ENCODE peak calls at places on chromosomes 4 and X, in four cellular contexts. L, H, F and K are unnamed samples.

GRCh38 chr4:37662861-37663390 is 23.2 kb downstream of the RELL1 start:
- DNase-seq in L (peak), F (peak), H (no peak), K (no peak)

GRCh38 chr4:92251711-92252110 is 52.1 kb upstream of the GRID2 start:
- DNase-seq in L (no peak), F (no peak), H (no peak), K (no peak)

GRCh38 chrX:41734530-41734929 is 10.5 kb downstream of the GPR82 start:
- DNase-seq in F (no peak), H (peak), L (no peak), K (no peak)

GRCh38 chrX:121062289-121062688 is 14.9 kb downstream of the GLUD2 start:
- DNase-seq in H (no peak), F (no peak), L (no peak), K (no peak)

GRCh38 chrX:114583646-114584433 is at the start of gene HTR2C:
- DNase-seq in F (no peak), H (no peak), L (no peak), K (no peak)

GRCh38 chr4:7988437-7988836 is 48.8 kb upstream of the AFAP1 start:
- DNase-seq in F (peak), H (peak), L (no peak), K (no peak)

GRCh38 chrX:29687687-29688086 is 527.7 kb upstream of the MAGEB2 start:
- DNase-seq in F (peak), L (no peak), H (peak), K (no peak)

GRCh38 chrX:131402124-131402811 is 113.2 kb upstream of the IGSF1 start:
- DNase-seq in F (no peak), L (no peak), H (no peak), K (no peak)

GRCh38 chrX:23035493-23035892 is 35.7 kb downstream of the DDX53 start:
- DNase-seq in F (no peak), L (no peak), H (no peak), K (no peak)

GRCh38 chrX:102659790-102660757 is 8.8 kb downstream of the GPRASP1 start:
- DNase-seq in F (peak), H (peak), L (peak), K (peak)

GRCh38 chrX:56729152-56729557 is at the start of gene NBDY:
- DNase-seq in L (peak), F (peak), H (peak), K (peak)

GRCh38 chrX:106035064-106035463 is 3.5 kb downstream of the SERPINA7 start:
- DNase-seq in F (no peak), H (no peak), L (no peak), K (no peak)

GRCh38 chr4:150323551-150324325 is 245.5 kb downstream of the DCLK2 start:
- DNase-seq in H (no peak), F (no peak), L (no peak), K (no peak)

GRCh38 chr4:125198916-125199315 is 115.8 kb upstream of the FAT4 start:
- DNase-seq in F (peak), L (no peak), H (peak), K (no peak)

GRCh38 chr4:2258091-2259035 is 3.5 kb downstream of the MXD4 start:
- DNase-seq in F (no peak), H (no peak), L (no peak), K (no peak)

GRCh38 chrX:85084770-85085393 is 81.2 kb downstream of the APOOL start:
- DNase-seq in L (no peak), F (peak), H (peak), K (no peak)

GRCh38 chr4:101157415-101158135 is 189.8 kb downstream of the PPP3CA start:
- DNase-seq in L (no peak), H (peak), F (peak), K (no peak)

GRCh38 chr4:41142356-41142755 is 72.0 kb downstream of the APBB2 start:
- DNase-seq in L (no peak), H (peak), F (no peak), K (no peak)

GRCh38 chr4:8774071-8774470 is 97.6 kb downstream of the HMX1 start:
- DNase-seq in L (no peak), F (no peak), H (no peak), K (no peak)

GRCh38 chr4:86963697-86964096 is 28.9 kb downstream of the AFF1 start:
- DNase-seq in F (peak), L (no peak), H (peak), K (no peak)

GRCh38 chr4:86960557-86960959 is 25.7 kb downstream of the AFF1 start:
- DNase-seq in H (peak), F (no peak), L (no peak), K (no peak)

GRCh38 chr4:86959588-86960500 is 25.0 kb downstream of the AFF1 start:
- DNase-seq in H (no peak), F (no peak), L (no peak), K (no peak)

GRCh38 chr4:86961103-86961502 is 26.3 kb downstream of the AFF1 start:
- DNase-seq in L (no peak), F (no peak), H (no peak), K (no peak)

DNA sequence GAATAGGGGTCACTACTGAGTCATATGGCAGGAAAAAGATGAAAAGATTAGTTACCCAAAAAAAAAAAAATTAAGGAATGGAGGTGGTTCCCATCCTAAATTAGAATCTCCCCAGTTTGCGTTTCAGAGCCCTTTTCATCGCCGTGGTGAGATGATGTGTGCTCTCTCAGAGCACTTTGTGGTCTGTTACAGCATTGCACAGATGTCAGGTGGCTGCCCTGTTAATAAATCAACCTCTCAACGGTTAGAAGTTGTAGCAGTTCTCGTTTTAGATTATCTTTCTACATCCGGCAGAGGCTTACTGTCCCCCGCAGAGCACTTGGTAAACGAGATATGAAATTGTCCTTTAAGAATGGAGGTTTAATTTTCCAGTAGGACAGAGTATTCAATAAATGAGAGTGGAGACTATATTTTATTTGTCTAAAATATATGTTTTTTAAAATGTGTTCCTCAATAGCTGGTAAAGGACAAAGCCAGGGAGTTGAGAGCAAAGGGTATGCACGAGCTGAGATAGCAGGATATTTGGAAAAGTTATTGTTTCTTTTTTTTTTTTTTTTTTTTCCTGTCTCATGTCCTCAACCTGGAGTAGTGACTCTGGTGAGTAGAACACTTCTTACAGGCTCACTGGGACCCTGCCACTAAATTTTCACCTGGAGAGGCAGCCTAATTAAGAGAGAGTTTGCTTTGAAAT is 26.9 kb downstream of the AFF1 start:
- DNase-seq in L (no peak), F (peak), H (peak), K (no peak)
- H3K27ac ChIP-seq in L (peak), F (no peak), H (no peak), K (no peak)

DNA sequence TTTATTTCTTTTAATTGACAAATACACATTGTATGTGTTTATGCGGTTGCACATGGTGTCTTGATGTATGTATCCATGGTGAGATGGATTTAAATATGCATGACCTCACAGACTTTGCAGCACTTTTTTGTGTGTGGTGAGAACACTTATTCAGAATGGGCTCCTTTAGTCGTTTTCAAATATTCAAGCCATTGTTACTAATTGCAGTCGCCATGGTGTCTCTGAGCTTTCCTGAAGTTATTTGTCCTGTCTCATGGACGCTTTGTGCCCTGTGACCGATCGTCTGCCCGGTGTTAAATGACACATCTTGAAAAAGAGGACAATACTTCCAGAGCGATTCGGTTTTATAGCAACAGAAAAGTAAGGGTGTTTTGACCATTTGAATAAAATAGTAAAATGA is 14.4 kb downstream of the CD99 start:
- DNase-seq in H (peak), L (no peak), F (no peak), K (no peak)
- H3K27ac ChIP-seq in H (peak), L (peak), F (peak), K (no peak)

GRCh38 chr4:147747787-147748454 is 16.0 kb downstream of the ARHGAP10 start:
- DNase-seq in L (no peak), F (no peak), H (no peak), K (no peak)
- H3K27ac ChIP-seq in L (peak), F (no peak), H (no peak), K (no peak)

GRCh38 chrX:17563076-17563475 is 174.2 kb upstream of the SCML1 start:
- DNase-seq in H (no peak), L (no peak), F (no peak), K (no peak)

GRCh38 chrX:17563515-17563914 is 173.8 kb upstream of the SCML1 start:
- DNase-seq in L (no peak), F (peak), H (no peak), K (no peak)

GRCh38 chrX:17564689-17565409 is 172.4 kb upstream of the SCML1 start:
- DNase-seq in H (peak), F (peak), L (peak), K (no peak)

GRCh38 chrX:17560385-17560784 is 176.9 kb upstream of the SCML1 start:
- DNase-seq in L (no peak), F (no peak), H (no peak), K (no peak)

GRCh38 chrX:17559728-17560379 is 177.4 kb upstream of the SCML1 start:
- DNase-seq in F (peak), L (no peak), H (peak), K (no peak)
- H3K27ac ChIP-seq in F (peak), L (no peak), H (peak), K (no peak)

GRCh38 chr4:147754037-147754445 is 22.2 kb downstream of the ARHGAP10 start:
- DNase-seq in F (peak), H (peak), L (no peak), K (no peak)
- H3K27ac ChIP-seq in F (peak), H (peak), L (peak), K (no peak)

DNA sequence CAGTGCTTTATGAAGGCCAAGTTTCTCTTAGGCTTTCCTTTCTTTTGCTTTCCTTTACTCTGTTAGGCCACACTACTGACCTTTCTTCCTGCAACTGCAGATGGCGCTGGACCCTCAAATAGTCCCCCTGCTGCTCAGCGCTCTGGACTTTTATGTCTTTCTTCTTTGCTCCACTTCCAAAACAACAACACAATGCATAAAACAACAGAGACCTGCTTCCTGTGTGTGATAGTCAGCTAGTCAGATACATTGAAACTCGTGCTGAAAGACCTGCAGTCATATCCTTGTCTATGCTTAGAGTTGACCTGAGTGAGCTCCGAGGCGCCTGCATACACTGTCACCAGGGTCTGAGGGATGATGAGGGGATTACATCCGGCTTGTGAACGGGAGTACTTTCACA is 108.9 kb upstream of the TEX13D start:
- DNase-seq in H (no peak), L (no peak), F (no peak), K (no peak)
- H3K27ac ChIP-seq in H (no peak), L (no peak), F (no peak), K (no peak)

GRCh38 chrX:7060444-7060843 is 87.1 kb upstream of the STS start:
- DNase-seq in F (no peak), H (no peak), L (no peak), K (no peak)

GRCh38 chrX:7062912-7063311 is 84.6 kb upstream of the STS start:
- DNase-seq in L (no peak), H (no peak), F (no peak), K (no peak)

GRCh38 chrX:7061429-7061828 is 86.1 kb upstream of the STS start:
- DNase-seq in L (no peak), H (no peak), F (no peak), K (no peak)

GRCh38 chrX:7062276-7062675 is 85.2 kb upstream of the STS start:
- DNase-seq in F (peak), L (no peak), H (no peak), K (no peak)

DNA sequence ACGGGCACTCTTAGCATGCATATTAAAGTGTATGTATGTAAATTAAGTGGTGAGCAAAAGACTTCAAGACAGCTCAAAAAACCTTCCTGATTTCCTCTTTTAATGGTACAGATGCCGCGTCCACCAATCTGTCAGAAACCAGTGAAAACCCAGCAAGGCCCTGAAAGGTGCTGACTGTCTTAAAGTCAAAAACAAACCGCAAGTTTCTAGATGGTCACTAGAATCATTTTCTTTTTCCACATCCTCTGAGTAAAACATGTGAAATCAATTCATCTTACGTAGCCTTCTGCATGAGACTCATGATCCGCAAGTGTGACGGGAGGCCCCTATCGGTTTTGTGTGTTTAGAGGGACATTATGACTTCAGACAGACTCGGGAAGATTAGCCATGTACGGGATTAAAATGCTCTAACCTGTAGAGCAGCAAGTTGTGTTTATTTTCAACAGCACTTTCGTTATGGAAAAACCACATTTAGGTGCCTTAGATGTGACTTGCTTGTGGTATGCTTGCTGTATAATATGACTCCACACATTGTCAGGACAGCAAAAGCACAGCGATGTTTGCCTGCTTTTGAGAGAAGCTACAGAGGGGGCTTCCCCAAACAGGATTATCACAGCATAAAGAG is 88.2 kb upstream of the STS start:
- DNase-seq in H (no peak), F (no peak), L (no peak), K (no peak)
- H3K27ac ChIP-seq in H (no peak), F (no peak), L (no peak), K (no peak)

GRCh38 chr4:118281611-118282442 is 71.0 kb downstream of the PRSS12 start:
- DNase-seq in L (no peak), F (peak), H (peak), K (no peak)
- H3K27ac ChIP-seq in L (no peak), F (peak), H (peak), K (no peak)

DNA sequence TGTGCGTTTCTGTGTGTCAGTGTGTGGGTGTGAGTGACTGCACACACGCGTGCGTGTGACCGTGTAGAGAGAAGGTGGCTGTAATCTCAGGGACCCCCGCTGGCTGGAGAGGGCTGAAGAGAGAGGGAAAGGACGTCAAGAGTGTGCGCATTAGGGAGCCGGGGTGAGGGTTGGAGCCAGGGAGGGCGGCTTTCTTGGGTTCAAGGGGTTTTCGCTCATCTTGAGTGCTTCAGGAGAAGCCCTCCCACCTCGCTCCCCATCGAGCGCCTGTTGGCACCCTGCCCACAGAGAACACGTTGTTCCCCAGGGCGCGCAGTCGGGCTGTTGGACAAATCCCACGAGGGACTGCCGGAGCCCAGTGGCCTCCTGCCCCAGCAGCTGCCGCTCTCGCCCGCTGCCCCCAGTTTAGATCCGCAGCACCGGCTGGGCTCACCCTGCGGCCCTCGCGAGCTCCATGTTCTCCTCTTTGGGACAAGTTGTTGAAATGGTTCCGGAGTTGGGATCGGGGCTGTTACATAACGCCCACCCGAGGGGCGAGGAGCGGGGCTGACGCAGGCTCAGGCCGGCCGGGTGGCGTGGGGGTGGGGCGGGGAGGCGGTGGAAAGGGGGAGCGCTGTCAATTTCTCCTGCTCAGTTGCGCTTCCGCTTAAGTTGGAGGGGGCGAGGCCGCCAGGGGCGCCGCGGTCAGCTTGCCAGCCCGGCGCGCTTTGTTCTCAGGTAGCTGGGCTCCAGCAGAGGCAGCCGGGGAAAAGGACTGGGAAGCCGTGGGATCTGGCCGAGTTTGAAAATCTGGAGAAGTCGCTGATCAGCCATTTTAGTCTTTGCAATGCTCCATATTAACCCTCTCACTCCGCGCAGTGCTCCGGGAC is 1.6 kb downstream of the GRIA2 start:
- DNase-seq in L (no peak), F (peak), H (peak), K (peak)
- H3K27ac ChIP-seq in L (no peak), F (no peak), H (no peak), K (peak)